ENCODE peak calls at places on chromosomes 7 and 10, in five cellular contexts. One of them, this sample, is unnamed.

GRCh38 chr10:6269953-6270867 is 67.5 kb downstream of the PFKFB3 start:
- DNase-seq in dermis blood vessel endothelial cell: no peak
- DNase-seq in fibroblast of pulmonary artery: no peak
- DNase-seq in activated T-cell treated with anti-CD3 and anti-CD28 coated beads for 1 hour: peak; percentile 28
- DNase-seq in cerebellar cortex: no peak
- DNase-seq in this sample: peak; percentile 46

GRCh38 chr7:123208793-123209192 is 9.0 kb upstream of the SLC13A1 start:
- DNase-seq in dermis blood vessel endothelial cell: peak; percentile 16
- DNase-seq in fibroblast of pulmonary artery: peak; percentile 54
- DNase-seq in activated T-cell treated with anti-CD3 and anti-CD28 coated beads for 1 hour: no peak
- DNase-seq in cerebellar cortex: no peak
- DNase-seq in this sample: no peak

GRCh38 chr7:126702242-126703016 is 550.3 kb downstream of the GRM8 start:
- DNase-seq in dermis blood vessel endothelial cell: peak; percentile 8
- DNase-seq in fibroblast of pulmonary artery: peak; percentile 61
- DNase-seq in activated T-cell treated with anti-CD3 and anti-CD28 coated beads for 1 hour: no peak
- DNase-seq in cerebellar cortex: no peak
- DNase-seq in this sample: no peak

GRCh38 chr7:90383879-90384278 is 19.4 kb upstream of the CLDN12 start:
- DNase-seq in dermis blood vessel endothelial cell: peak; percentile 72
- DNase-seq in fibroblast of pulmonary artery: peak; percentile 58
- DNase-seq in activated T-cell treated with anti-CD3 and anti-CD28 coated beads for 1 hour: no peak
- DNase-seq in cerebellar cortex: no peak
- DNase-seq in this sample: no peak

GRCh38 chr7:134458806-134459698 is at the start of gene AKR1B1:
- DNase-seq in dermis blood vessel endothelial cell: peak; percentile 93
- DNase-seq in fibroblast of pulmonary artery: peak; percentile 95
- DNase-seq in activated T-cell treated with anti-CD3 and anti-CD28 coated beads for 1 hour: peak; percentile 76
- DNase-seq in cerebellar cortex: peak; percentile 93
- DNase-seq in this sample: peak; percentile 84

GRCh38 chr7:16801111-16801542 is 3.7 kb downstream of the AGR2 start:
- DNase-seq in dermis blood vessel endothelial cell: peak; percentile 68
- DNase-seq in fibroblast of pulmonary artery: peak; percentile 71
- DNase-seq in activated T-cell treated with anti-CD3 and anti-CD28 coated beads for 1 hour: no peak
- DNase-seq in cerebellar cortex: peak; percentile 21
- DNase-seq in this sample: no peak

GRCh38 chr10:126508535-126509040 is 120.3 kb upstream of the ADAM12 start:
- DNase-seq in dermis blood vessel endothelial cell: no peak
- DNase-seq in fibroblast of pulmonary artery: no peak
- DNase-seq in activated T-cell treated with anti-CD3 and anti-CD28 coated beads for 1 hour: no peak
- DNase-seq in cerebellar cortex: no peak
- DNase-seq in this sample: no peak

GRCh38 chr7:153402721-153403541 is 643.4 kb downstream of the ACTR3B start:
- DNase-seq in dermis blood vessel endothelial cell: no peak
- DNase-seq in fibroblast of pulmonary artery: no peak
- DNase-seq in activated T-cell treated with anti-CD3 and anti-CD28 coated beads for 1 hour: no peak
- DNase-seq in cerebellar cortex: no peak
- DNase-seq in this sample: no peak

GRCh38 chr7:11716185-11716584 is 115.8 kb downstream of the THSD7A start:
- DNase-seq in dermis blood vessel endothelial cell: peak; percentile 99
- DNase-seq in fibroblast of pulmonary artery: peak; percentile 97
- DNase-seq in activated T-cell treated with anti-CD3 and anti-CD28 coated beads for 1 hour: no peak
- DNase-seq in cerebellar cortex: no peak
- DNase-seq in this sample: no peak

GRCh38 chr10:68342909-68343516 is 10.3 kb upstream of the PBLD start:
- DNase-seq in dermis blood vessel endothelial cell: no peak
- DNase-seq in fibroblast of pulmonary artery: no peak
- DNase-seq in activated T-cell treated with anti-CD3 and anti-CD28 coated beads for 1 hour: no peak
- DNase-seq in cerebellar cortex: no peak
- DNase-seq in this sample: no peak

GRCh38 chr7:133095119-133095671 is 13.3 kb upstream of the CHCHD3 start:
- DNase-seq in dermis blood vessel endothelial cell: no peak
- DNase-seq in fibroblast of pulmonary artery: no peak
- DNase-seq in activated T-cell treated with anti-CD3 and anti-CD28 coated beads for 1 hour: no peak
- DNase-seq in cerebellar cortex: no peak
- DNase-seq in this sample: no peak

GRCh38 chr10:71964669-71965515 is 697 bp downstream of the CHST3 start:
- DNase-seq in dermis blood vessel endothelial cell: peak; percentile 75
- DNase-seq in fibroblast of pulmonary artery: peak; percentile 79
- DNase-seq in activated T-cell treated with anti-CD3 and anti-CD28 coated beads for 1 hour: peak; percentile 27
- DNase-seq in cerebellar cortex: no peak
- DNase-seq in this sample: peak; percentile 7

GRCh38 chr7:28296571-28297483 is 115.5 kb upstream of the CREB5 start:
- DNase-seq in dermis blood vessel endothelial cell: peak; percentile 48
- DNase-seq in fibroblast of pulmonary artery: peak; percentile 47
- DNase-seq in activated T-cell treated with anti-CD3 and anti-CD28 coated beads for 1 hour: peak; percentile 58
- DNase-seq in cerebellar cortex: peak; percentile 9
- DNase-seq in this sample: peak; percentile 47

GRCh38 chr7:124029789-124030188 is 3.1 kb downstream of the TMEM229A start:
- DNase-seq in dermis blood vessel endothelial cell: no peak
- DNase-seq in fibroblast of pulmonary artery: no peak
- DNase-seq in activated T-cell treated with anti-CD3 and anti-CD28 coated beads for 1 hour: no peak
- DNase-seq in cerebellar cortex: no peak
- DNase-seq in this sample: no peak

GRCh38 chr10:86974484-86974883 is 6.2 kb downstream of the ADIRF start:
- DNase-seq in dermis blood vessel endothelial cell: no peak
- DNase-seq in fibroblast of pulmonary artery: no peak
- DNase-seq in activated T-cell treated with anti-CD3 and anti-CD28 coated beads for 1 hour: no peak
- DNase-seq in cerebellar cortex: no peak
- DNase-seq in this sample: no peak

GRCh38 chr10:118116555-118117311 is 70.0 kb upstream of the RAB11FIP2 start:
- DNase-seq in dermis blood vessel endothelial cell: no peak
- DNase-seq in fibroblast of pulmonary artery: no peak
- DNase-seq in activated T-cell treated with anti-CD3 and anti-CD28 coated beads for 1 hour: no peak
- DNase-seq in cerebellar cortex: no peak
- DNase-seq in this sample: no peak

GRCh38 chr7:40717242-40717641 is 582.4 kb downstream of the SUGCT start:
- DNase-seq in dermis blood vessel endothelial cell: peak; percentile 80
- DNase-seq in fibroblast of pulmonary artery: peak; percentile 92
- DNase-seq in activated T-cell treated with anti-CD3 and anti-CD28 coated beads for 1 hour: no peak
- DNase-seq in cerebellar cortex: peak; percentile 71
- DNase-seq in this sample: no peak

GRCh38 chr10:114103286-114103685 is 59.6 kb downstream of the ADRB1 start:
- DNase-seq in dermis blood vessel endothelial cell: peak; percentile 80
- DNase-seq in fibroblast of pulmonary artery: peak; percentile 76
- DNase-seq in activated T-cell treated with anti-CD3 and anti-CD28 coated beads for 1 hour: no peak
- DNase-seq in cerebellar cortex: peak; percentile 73
- DNase-seq in this sample: no peak

GRCh38 chr7:106717997-106718871 is 57.3 kb upstream of the CCDC71L start:
- DNase-seq in dermis blood vessel endothelial cell: peak; percentile 98
- DNase-seq in fibroblast of pulmonary artery: peak; percentile 98
- DNase-seq in activated T-cell treated with anti-CD3 and anti-CD28 coated beads for 1 hour: peak; percentile 49
- DNase-seq in cerebellar cortex: peak; percentile 33
- DNase-seq in this sample: no peak

GRCh38 chr7:142478479-142479220 is 220.8 kb upstream of the PRSS58 start:
- DNase-seq in dermis blood vessel endothelial cell: peak; percentile 76
- DNase-seq in fibroblast of pulmonary artery: peak; percentile 65
- DNase-seq in activated T-cell treated with anti-CD3 and anti-CD28 coated beads for 1 hour: no peak
- DNase-seq in cerebellar cortex: peak; percentile 32
- DNase-seq in this sample: no peak